ENCODE peak calls at places on chromosomes 3 and 15, in four cellular contexts. T is HFF-Myc, B is brain microvascular endothelial cell, F is astrocyte of the cerebellum. K is an unnamed sample.

GRCh38 chr3:57127849-57128566 is 37.1 kb downstream of the IL17RD start:
- DNase-seq in T (peak; percentile 94), B (no peak), F (peak; percentile 87), K (no peak)

GRCh38 chr3:113638910-113639309 is 57.5 kb downstream of the USF3 start:
- DNase-seq in T (no peak), B (no peak), F (no peak), K (no peak)

GRCh38 chr3:195587406-195587805 is 3.7 kb upstream of the APOD start:
- DNase-seq in T (no peak), B (no peak), F (no peak), K (no peak)

GRCh38 chr15:48905870-48906269 is 27.9 kb downstream of the EID1 start:
- DNase-seq in T (no peak), B (no peak), F (no peak), K (no peak)

GRCh38 chr3:60746690-60747416 is 504.4 kb downstream of the FHIT start:
- DNase-seq in T (no peak), B (no peak), F (no peak), K (no peak)

GRCh38 chr15:100334456-100334855 is 7.3 kb downstream of the ADAMTS17 start:
- DNase-seq in T (no peak), B (no peak), F (no peak), K (no peak)

GRCh38 chr3:178325330-178325729 is 210.9 kb upstream of the KCNMB2 start:
- DNase-seq in T (no peak), B (no peak), F (peak; percentile 47), K (no peak)

GRCh38 chr3:188664795-188665194 is 507.0 kb upstream of the TPRG1 start:
- DNase-seq in T (no peak), B (no peak), F (no peak), K (no peak)

GRCh38 chr3:41836360-41837134 is 125.4 kb downstream of the ULK4 start:
- DNase-seq in T (no peak), B (no peak), F (no peak), K (no peak)

GRCh38 chr3:141147657-141148056 is 84.0 kb upstream of the PXYLP1 start:
- DNase-seq in T (no peak), B (no peak), F (no peak), K (no peak)

GRCh38 chr15:65558997-65559760 is 28.9 kb downstream of the HACD3 start:
- DNase-seq in T (no peak), B (no peak), F (no peak), K (no peak)

GRCh38 chr3:67059443-67059842 is 61.3 kb downstream of the KBTBD8 start:
- DNase-seq in T (no peak), B (no peak), F (no peak), K (no peak)

GRCh38 chr15:95832655-95833054 is 497.8 kb upstream of the NR2F2 start:
- DNase-seq in T (no peak), B (no peak), F (no peak), K (no peak)

GRCh38 chr3:192237992-192238608 is 489.2 kb downstream of the FGF12 start:
- DNase-seq in T (no peak), B (no peak), F (no peak), K (no peak)

GRCh38 chr3:185717121-185717520 is 107.7 kb downstream of the IGF2BP2 start:
- DNase-seq in T (no peak), B (peak; percentile 47), F (no peak), K (no peak)

GRCh38 chr3:43773273-43774104 is 82.8 kb downstream of the ABHD5 start:
- DNase-seq in T (no peak), B (no peak), F (no peak), K (no peak)

GRCh38 chr15:90177012-90177411 is 24.1 kb upstream of the SEMA4B start:
- DNase-seq in T (no peak), B (no peak), F (no peak), K (no peak)

GRCh38 chr3:71464613-71465012 is 118.9 kb downstream of the FOXP1 start:
- DNase-seq in T (no peak), B (no peak), F (no peak), K (no peak)

GRCh38 chr15:25930931-25931330 is 67.8 kb upstream of the ATP10A start:
- DNase-seq in T (no peak), B (no peak), F (no peak), K (no peak)

GRCh38 chr15:25937796-25938195 is 74.7 kb upstream of the ATP10A start:
- DNase-seq in T (no peak), B (no peak), F (no peak), K (no peak)

GRCh38 chr15:25931846-25932245 is 68.7 kb upstream of the ATP10A start:
- DNase-seq in T (no peak), B (no peak), F (no peak), K (no peak)

GRCh38 chr15:25936004-25936403 is 72.9 kb upstream of the ATP10A start:
- DNase-seq in T (no peak), B (no peak), F (no peak), K (no peak)

DNA sequence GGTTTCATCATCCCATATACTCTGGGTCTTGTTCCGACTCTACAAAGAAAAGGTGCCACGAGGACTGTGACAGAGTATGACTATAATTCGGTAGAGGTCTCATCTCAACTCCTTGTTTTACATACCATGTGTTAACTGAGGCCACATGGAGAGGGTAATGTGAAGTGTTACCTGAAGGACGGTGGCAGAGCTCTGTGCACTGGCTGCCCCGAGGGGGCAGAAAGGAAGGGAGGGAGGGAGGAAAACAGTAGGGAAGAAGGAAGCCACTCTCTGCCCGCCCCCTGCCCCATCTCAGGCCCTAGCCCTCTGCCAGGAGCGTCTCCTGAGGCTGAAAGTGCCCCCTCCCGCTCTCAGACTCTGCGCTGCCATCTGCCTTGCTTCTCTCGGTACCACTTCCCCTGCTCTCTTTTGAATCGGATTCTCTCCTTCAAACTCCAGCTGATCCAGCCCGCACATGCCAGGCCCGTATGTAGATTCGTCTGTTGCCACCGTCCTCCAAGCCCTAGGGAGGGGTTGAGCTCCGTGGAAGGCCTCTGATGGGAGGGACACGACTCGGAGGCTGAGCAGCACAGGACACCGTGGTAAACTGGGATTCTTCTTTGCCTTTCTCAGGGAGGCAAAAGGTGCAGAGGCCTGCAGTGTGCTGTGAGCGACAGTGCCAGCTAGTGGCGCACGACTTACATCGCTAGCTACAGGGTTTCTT is 70.5 kb upstream of the ATP10A start:
- DNase-seq in T (peak; percentile 70), B (peak; percentile 75), F (peak; percentile 67), K (peak; percentile 41)
- H3K4me3 ChIP-seq in T (peak overlapping the region; percentile 27), B (peak overlapping the region; percentile 45), F (peak overlapping the region; percentile 24), K (peak overlapping the region; percentile 57)

GRCh38 chr3:190853464-190853863 is 9.0 kb downstream of the GMNC start:
- DNase-seq in T (no peak), B (no peak), F (no peak), K (no peak)

GRCh38 chr3:190849607-190850006 is 12.9 kb downstream of the GMNC start:
- DNase-seq in T (no peak), B (no peak), F (no peak), K (no peak)

GRCh38 chr3:190860531-190860930 is 2.0 kb downstream of the GMNC start:
- DNase-seq in T (no peak), B (no peak), F (no peak), K (no peak)

GRCh38 chr3:190854062-190854461 is 8.4 kb downstream of the GMNC start:
- DNase-seq in T (no peak), B (no peak), F (no peak), K (no peak)

GRCh38 chr3:190855151-190855550 is 7.3 kb downstream of the GMNC start:
- DNase-seq in T (no peak), B (no peak), F (no peak), K (no peak)
- TF ChIP-seq CTCF in T (no peak), B (peak; percentile 12), F (no peak), K (no peak)

GRCh38 chr3:106423321-106424225 is 554.8 kb upstream of the CBLB start:
- DNase-seq in T (no peak), B (no peak), F (no peak), K (no peak)

GRCh38 chr3:106428565-106428994 is 559.8 kb upstream of the CBLB start:
- DNase-seq in T (peak; percentile 89), B (peak; percentile 97), F (peak; percentile 98), K (peak; percentile 100)

GRCh38 chr3:106421928-106422327 is 553.1 kb upstream of the CBLB start:
- DNase-seq in T (no peak), B (peak; percentile 28), F (no peak), K (no peak)

GRCh38 chr3:106420628-106421027 is 551.8 kb upstream of the CBLB start:
- DNase-seq in T (no peak), B (no peak), F (no peak), K (no peak)

DNA sequence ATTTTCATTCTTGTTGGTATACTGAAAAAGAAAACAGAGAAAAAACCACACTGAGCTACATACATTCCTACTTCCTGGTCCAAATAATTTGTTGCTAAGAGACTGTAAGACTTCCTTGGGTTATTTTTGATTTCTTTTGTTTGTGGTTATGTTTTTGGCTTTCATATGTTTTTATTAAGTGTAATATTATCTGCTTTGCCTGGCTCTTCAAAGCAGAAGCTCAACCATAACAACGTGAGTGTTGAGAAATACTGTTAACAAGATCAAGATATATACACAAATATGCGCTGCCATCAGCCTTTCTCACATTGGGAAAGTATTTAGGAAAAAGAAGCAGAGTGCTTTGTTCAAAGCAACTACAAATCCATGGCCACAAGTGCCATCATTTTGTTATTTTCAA is 556.2 kb upstream of the CBLB start:
- DNase-seq in T (peak; percentile 32), B (peak; percentile 38), F (peak; percentile 71), K (no peak)
- H3K4me3 ChIP-seq in T (no peak overlapping the region), B (no peak overlapping the region), F (no peak overlapping the region), K (no peak overlapping the region)

GRCh38 chr15:59491062-59491461 is 53.1 kb downstream of the FAM81A start:
- DNase-seq in T (no peak), B (no peak), F (no peak), K (no peak)

DNA sequence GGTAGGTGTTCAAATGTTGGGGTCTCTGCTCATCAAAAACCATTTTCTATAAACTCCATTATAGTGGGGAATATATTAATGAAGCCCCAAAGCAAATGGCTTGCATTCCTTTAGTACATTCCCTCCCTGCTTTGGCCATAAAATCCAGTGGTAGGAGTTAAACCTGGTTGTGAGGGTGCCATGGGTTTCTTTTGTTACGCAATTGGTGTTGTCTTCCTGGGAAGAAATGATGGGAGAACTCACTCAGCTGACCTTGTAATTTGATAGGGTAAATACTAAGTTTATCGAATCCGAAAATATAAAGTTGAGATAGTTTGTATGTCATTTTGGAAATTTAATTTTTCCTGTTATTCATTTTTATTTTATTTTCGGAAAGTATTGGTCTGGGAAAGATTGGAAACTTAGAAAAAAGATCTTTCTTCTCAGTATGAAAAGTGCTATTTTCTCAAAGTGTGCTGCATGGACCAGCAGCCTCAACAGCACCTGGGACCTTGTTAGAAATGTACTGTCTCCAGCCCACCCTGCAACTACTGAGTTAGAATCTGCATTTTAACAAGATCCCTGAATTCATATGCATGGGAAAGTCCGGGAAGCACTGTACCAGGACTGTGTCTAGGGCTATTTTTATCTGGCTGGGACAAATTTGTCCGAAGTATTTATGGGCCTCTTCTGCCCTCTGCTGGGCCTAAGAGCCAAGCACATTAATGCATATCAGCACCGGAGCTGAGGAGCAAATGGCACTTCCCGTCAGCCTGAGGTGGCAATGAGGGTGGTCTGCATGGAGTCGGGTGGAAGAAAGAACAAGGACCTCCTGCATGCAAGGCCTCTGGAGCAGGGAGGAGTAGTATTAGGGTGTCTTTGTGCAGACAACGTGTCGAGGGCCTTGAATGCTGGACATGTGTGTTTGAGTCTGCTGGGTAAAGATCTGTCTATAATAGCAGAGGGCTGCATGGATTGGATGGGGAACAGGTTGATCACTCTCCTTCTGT is 54.7 kb downstream of the FAM81A start:
- DNase-seq in T (peak; percentile 32), B (peak; percentile 57), F (peak; percentile 58), K (peak; percentile 33)
- TF ChIP-seq CTCF in T (peak; percentile 75), B (peak; percentile 84), F (peak; percentile 77), K (peak; percentile 85)

GRCh38 chr3:151328298-151329036 is 882 bp downstream of the P2RY13 start:
- DNase-seq in T (no peak), B (no peak), F (no peak), K (no peak)
- H3K4me3 ChIP-seq in T (no peak overlapping the region), B (no peak overlapping the region), F (no peak overlapping the region), K (no peak overlapping the region)